ENCODE peak calls at places on chromosomes 5 and 9, in four cellular contexts. L, S, G and N are unnamed samples.

GRCh38 chr9:4666042-4666699 is at the start of gene SPATA6L:
- DNase-seq in L (peak; percentile 45), S (peak; percentile 29), G (peak; percentile 52), N (peak; percentile 51)

GRCh38 chr5:63726491-63726890 is 235.8 kb downstream of the HTR1A start:
- DNase-seq in L (no peak), S (no peak), G (no peak), N (no peak)

GRCh38 chr9:127739614-127740322 is 4.7 kb upstream of the TOR2A start:
- DNase-seq in L (no peak), S (no peak), G (no peak), N (no peak)

GRCh38 chr9:16152276-16153065 is 599.6 kb downstream of the CCDC171 start:
- DNase-seq in L (no peak), S (no peak), G (no peak), N (no peak)

GRCh38 chr5:72209515-72210115 is 102.3 kb downstream of the MAP1B start:
- DNase-seq in L (no peak), S (peak; percentile 39), G (no peak), N (no peak)

GRCh38 chr5:104186100-104186499 is 623.5 kb upstream of the NUDT12 start:
- DNase-seq in L (no peak), S (no peak), G (no peak), N (peak; percentile 70)

GRCh38 chr5:14417232-14417730 is 164.3 kb upstream of the OTULINL start:
- DNase-seq in L (peak; percentile 71), S (peak; percentile 65), G (no peak), N (peak; percentile 90)

GRCh38 chr9:81628897-81629296 is 60.5 kb downstream of the TLE1 start:
- DNase-seq in L (peak; percentile 65), S (no peak), G (no peak), N (no peak)

GRCh38 chr5:14490309-14490711 is 91.3 kb upstream of the OTULINL start:
- DNase-seq in L (no peak), S (no peak), G (no peak), N (no peak)

GRCh38 chr5:167576928-167577327 is 714.5 kb upstream of the WWC1 start:
- DNase-seq in L (no peak), S (no peak), G (no peak), N (peak; percentile 74)

GRCh38 chr5:123154857-123155467 is 65.9 kb downstream of the PRDM6 start:
- DNase-seq in L (no peak), S (no peak), G (no peak), N (no peak)

GRCh38 chr5:102048940-102049339 is 247.1 kb downstream of the SLCO4C1 start:
- DNase-seq in L (no peak), S (no peak), G (no peak), N (peak; percentile 7)

GRCh38 chr9:130276121-130276520 is 10.6 kb downstream of the HMCN2 start:
- DNase-seq in L (peak; percentile 81), S (no peak), G (no peak), N (peak; percentile 73)

GRCh38 chr5:15014809-15015208 is 143.2 kb upstream of the ANKH start:
- DNase-seq in L (peak; percentile 38), S (no peak), G (no peak), N (no peak)

GRCh38 chr5:1749346-1750124 is 50.1 kb downstream of the MRPL36 start:
- DNase-seq in L (no peak), S (peak; percentile 17), G (peak; percentile 32), N (no peak)

GRCh38 chr5:111675540-111675939 is 81.5 kb downstream of the NREP start:
- DNase-seq in L (no peak), S (no peak), G (no peak), N (no peak)

GRCh38 chr5:111676496-111676895 is 80.5 kb downstream of the NREP start:
- DNase-seq in L (peak; percentile 44), S (no peak), G (no peak), N (no peak)

GRCh38 chr5:111672126-111672525 is 84.9 kb downstream of the NREP start:
- DNase-seq in L (no peak), S (no peak), G (no peak), N (no peak)

GRCh38 chr5:111676926-111677415 is 80.0 kb downstream of the NREP start:
- DNase-seq in L (no peak), S (no peak), G (no peak), N (no peak)

DNA sequence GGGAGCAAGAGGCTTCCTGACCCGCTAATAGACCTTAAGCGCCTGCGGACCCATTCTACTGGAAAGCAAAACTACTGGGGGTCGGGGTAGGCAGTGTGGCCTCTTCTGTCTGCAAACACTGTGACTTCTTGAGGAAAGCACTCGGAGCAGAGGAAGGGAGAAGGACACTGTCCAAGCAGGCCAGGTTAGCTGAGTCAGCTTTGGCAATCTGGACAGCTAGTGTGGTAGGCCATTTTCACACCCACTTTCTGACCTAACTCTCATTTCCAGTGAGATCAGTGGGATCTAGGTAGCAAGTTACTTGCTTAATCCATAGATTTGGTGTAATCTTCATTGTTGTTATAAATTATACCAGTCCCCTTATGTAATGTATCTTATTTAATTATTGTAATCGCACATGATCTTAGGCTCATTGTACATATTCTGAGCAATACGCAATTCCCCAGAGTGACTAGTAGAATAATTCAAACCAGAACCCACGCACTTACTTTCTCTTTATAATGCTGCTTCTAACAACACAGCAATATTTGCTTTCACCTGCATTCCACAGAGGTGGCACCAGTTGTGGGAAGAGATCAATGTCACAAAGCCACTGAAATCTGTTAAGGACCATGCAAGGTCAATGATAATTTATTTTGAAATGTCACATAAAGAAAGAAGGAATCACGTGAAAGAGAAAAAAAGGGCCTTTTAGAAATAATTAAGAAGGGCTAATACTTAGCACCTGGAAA is 82.9 kb downstream of the NREP start:
- DNase-seq in L (no peak), S (no peak), G (no peak), N (no peak)
- H3K56ac ChIP-seq in L (no peak overlapping the region), S (no peak overlapping the region), G (no peak overlapping the region), N (no peak overlapping the region)

DNA sequence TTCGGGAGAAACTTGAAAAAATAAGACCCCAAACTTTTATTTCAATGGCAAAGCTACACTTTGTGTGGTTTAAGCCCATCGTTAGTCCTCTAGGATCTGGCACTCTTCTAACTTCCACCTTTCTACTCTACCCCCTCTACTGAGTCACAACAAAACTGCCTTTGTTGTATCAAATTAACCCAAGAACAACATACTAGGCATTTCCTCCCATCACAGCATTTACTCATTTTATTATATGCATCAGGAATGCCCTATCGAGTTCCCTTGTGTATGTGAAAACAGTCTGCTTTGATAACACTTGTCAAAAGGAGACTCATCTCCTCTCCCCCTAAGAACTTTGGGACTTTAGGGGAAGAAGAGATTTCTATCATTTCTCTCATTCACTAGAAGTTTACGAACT is 158.9 kb upstream of the FREM1 start:
- DNase-seq in L (no peak), S (no peak), G (no peak), N (peak; percentile 3)
- H3K27ac ChIP-seq in L (no peak overlapping the region), S (no peak overlapping the region), G (no peak overlapping the region), N (no peak overlapping the region)

GRCh38 chr9:123039617-123040219 is 6.3 kb downstream of the GPR21 start:
- DNase-seq in L (no peak), S (no peak), G (no peak), N (no peak)
- H3K56ac ChIP-seq in L (no peak overlapping the region), S (no peak overlapping the region), G (no peak overlapping the region), N (no peak overlapping the region)

DNA sequence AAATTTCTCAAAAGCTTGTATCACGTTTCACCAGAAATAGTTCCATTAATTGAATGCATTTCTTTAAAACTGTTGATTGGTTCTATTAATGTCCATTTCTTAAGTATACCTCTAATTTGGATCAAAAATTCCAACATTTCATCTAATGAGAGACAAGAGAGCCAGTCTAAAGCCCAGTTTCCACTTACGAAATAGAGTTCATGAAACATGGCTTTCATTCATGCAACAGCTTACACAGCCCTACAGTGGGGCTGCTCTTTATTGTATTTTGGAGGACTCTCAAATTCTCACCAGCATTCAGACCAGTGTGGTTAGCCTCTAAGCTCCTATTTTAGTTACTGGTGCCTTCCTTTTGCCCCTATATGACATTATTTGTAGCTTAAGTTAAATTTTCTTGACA is 566.9 kb upstream of the RGMB start:
- DNase-seq in L (no peak), S (no peak), G (no peak), N (no peak)
- H3K27ac ChIP-seq in L (no peak overlapping the region), S (no peak overlapping the region), G (no peak overlapping the region), N (no peak overlapping the region)

DNA sequence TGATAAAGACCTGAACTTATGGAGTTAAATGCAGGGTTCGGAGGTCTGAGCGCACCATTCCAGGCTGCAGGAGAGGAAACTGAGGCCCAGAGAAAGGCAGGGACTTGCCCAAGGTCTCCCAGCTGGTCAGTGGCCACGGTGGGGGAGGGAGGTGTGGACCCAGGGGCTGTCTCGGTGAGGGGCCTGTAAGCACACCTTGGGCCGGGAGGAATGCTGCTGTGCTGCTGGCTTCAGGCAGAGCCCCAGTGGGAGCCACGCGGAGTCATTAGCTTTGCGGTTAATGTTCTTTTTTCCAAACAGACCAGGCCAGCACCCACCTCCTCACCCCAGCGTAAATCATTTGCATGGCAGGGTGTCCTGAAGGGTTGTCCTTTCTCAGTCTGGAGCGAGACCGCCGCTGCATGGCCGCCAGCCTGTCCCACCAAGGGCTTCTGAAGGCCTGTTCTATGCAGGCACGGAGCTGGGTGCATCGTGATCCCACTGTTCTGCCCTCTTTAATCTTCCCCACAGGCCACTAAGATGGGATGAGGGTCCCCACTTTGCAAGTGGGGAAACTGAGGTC is 35.9 kb downstream of the NEURL1B start:
- DNase-seq in L (no peak), S (no peak), G (no peak), N (no peak)
- H3K56ac ChIP-seq in L (no peak overlapping the region), S (no peak overlapping the region), G (no peak overlapping the region), N (no peak overlapping the region)

GRCh38 chr9:125495137-125496119 is 211.6 kb downstream of the MAPKAP1 start:
- DNase-seq in L (no peak), S (peak; percentile 64), G (no peak), N (peak; percentile 96)

GRCh38 chr9:125493384-125493783 is 213.6 kb downstream of the MAPKAP1 start:
- DNase-seq in L (no peak), S (no peak), G (no peak), N (no peak)

GRCh38 chr9:125493861-125494554 is 213.0 kb downstream of the MAPKAP1 start:
- DNase-seq in L (peak; percentile 67), S (no peak), G (no peak), N (no peak)

GRCh38 chr9:125494555-125494920 is 212.5 kb downstream of the MAPKAP1 start:
- DNase-seq in L (peak; percentile 73), S (no peak), G (no peak), N (peak; percentile 41)

GRCh38 chr9:125492719-125493118 is 214.3 kb downstream of the MAPKAP1 start:
- DNase-seq in L (no peak), S (no peak), G (no peak), N (no peak)
- H3K27ac ChIP-seq in L (no peak overlapping the region), S (no peak overlapping the region), G (no peak overlapping the region), N (no peak overlapping the region)

DNA sequence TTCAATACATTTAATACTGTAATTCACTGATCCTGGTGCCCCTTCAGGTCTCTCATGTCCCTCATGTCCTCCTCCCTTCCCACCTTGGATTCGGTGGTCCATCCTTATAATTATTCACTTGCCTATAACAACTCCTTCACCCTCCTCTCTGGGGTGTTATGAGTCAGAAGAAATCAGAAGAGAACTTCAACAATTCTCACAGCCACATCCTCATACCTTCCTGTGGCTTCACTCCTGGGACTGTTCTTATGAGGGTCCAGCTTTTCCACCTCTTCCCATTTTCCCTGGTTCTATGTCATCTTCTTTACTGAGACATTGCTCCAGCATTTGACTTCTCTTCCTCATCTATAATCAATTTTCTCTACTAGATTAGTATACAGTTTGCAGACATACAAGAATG is 406.1 kb downstream of the NR2F1-AS1 start:
- DNase-seq in L (no peak), S (no peak), G (no peak), N (no peak)
- H3K56ac ChIP-seq in L (no peak overlapping the region), S (no peak overlapping the region), G (no peak overlapping the region), N (no peak overlapping the region)